ENCODE peak calls at places on chromosomes 2 and 18, in six cellular contexts. One of them, this sample, is unnamed.

GRCh38 chr2:239271471-239272255 is 129.2 kb downstream of the HDAC4 start:
- DNase-seq in H1: no peak
- DNase-seq in heart right ventricle: no peak
- DNase-seq in heart left ventricle: no peak
- DNase-seq in thoracic aorta: no peak
- DNase-seq in right lobe of liver: no peak
- DNase-seq in this sample: peak; percentile 31

GRCh38 chr2:55147531-55147930 is 84.6 kb downstream of the CLHC1 start:
- DNase-seq in heart right ventricle: no peak
- DNase-seq in right lobe of liver: no peak
- DNase-seq in thoracic aorta: no peak
- DNase-seq in H1: no peak
- DNase-seq in heart left ventricle: no peak
- DNase-seq in this sample: no peak

GRCh38 chr18:77862358-77862757 is 612.7 kb downstream of the GALR1 start:
- DNase-seq in H1: no peak
- DNase-seq in right lobe of liver: no peak
- DNase-seq in thoracic aorta: no peak
- DNase-seq in heart right ventricle: no peak
- DNase-seq in heart left ventricle: no peak
- DNase-seq in this sample: no peak

GRCh38 chr2:189092936-189093335 is 86.6 kb downstream of the COL5A2 start:
- DNase-seq in heart left ventricle: no peak
- DNase-seq in heart right ventricle: no peak
- DNase-seq in right lobe of liver: no peak
- DNase-seq in thoracic aorta: peak; percentile 10
- DNase-seq in H1: no peak
- DNase-seq in this sample: peak; percentile 64

GRCh38 chr2:176637497-176638166 is 368.4 kb downstream of the MTX2 start:
- DNase-seq in H1: no peak
- DNase-seq in heart left ventricle: peak; percentile 72
- DNase-seq in thoracic aorta: no peak
- DNase-seq in right lobe of liver: no peak
- DNase-seq in heart right ventricle: peak; percentile 34
- DNase-seq in this sample: peak; percentile 93

GRCh38 chr2:224284134-224284946 is 117.6 kb downstream of the FAM124B start:
- DNase-seq in right lobe of liver: no peak
- DNase-seq in H1: no peak
- DNase-seq in heart right ventricle: no peak
- DNase-seq in thoracic aorta: no peak
- DNase-seq in heart left ventricle: no peak
- DNase-seq in this sample: no peak

GRCh38 chr2:201733544-201733943 is 35.1 kb upstream of the MPP4 start:
- DNase-seq in H1: no peak
- DNase-seq in heart left ventricle: no peak
- DNase-seq in right lobe of liver: no peak
- DNase-seq in thoracic aorta: no peak
- DNase-seq in heart right ventricle: no peak
- DNase-seq in this sample: no peak

GRCh38 chr18:76953186-76953982 is 131.0 kb downstream of the ZNF236 start:
- DNase-seq in thoracic aorta: no peak
- DNase-seq in H1: no peak
- DNase-seq in right lobe of liver: peak; percentile 95
- DNase-seq in heart right ventricle: peak; percentile 75
- DNase-seq in heart left ventricle: peak; percentile 80
- DNase-seq in this sample: peak; percentile 36

GRCh38 chr2:224764565-224765236 is 48.5 kb upstream of the CCDC195 start:
- DNase-seq in heart left ventricle: no peak
- DNase-seq in thoracic aorta: no peak
- DNase-seq in heart right ventricle: no peak
- DNase-seq in H1: no peak
- DNase-seq in right lobe of liver: no peak
- DNase-seq in this sample: peak; percentile 42

GRCh38 chr2:157895531-157895930 is 19.4 kb upstream of the ACVR1 start:
- DNase-seq in H1: no peak
- DNase-seq in heart right ventricle: no peak
- DNase-seq in thoracic aorta: no peak
- DNase-seq in right lobe of liver: no peak
- DNase-seq in heart left ventricle: no peak
- DNase-seq in this sample: no peak

GRCh38 chr2:104444392-104444791 is 409.5 kb upstream of the POU3F3 start:
- DNase-seq in heart right ventricle: no peak
- DNase-seq in heart left ventricle: no peak
- DNase-seq in thoracic aorta: no peak
- DNase-seq in H1: no peak
- DNase-seq in right lobe of liver: no peak
- DNase-seq in this sample: peak; percentile 71

GRCh38 chr2:166091439-166091838 is 36.4 kb downstream of the SCN1A start:
- DNase-seq in thoracic aorta: no peak
- DNase-seq in heart left ventricle: no peak
- DNase-seq in heart right ventricle: no peak
- DNase-seq in H1: no peak
- DNase-seq in right lobe of liver: no peak
- DNase-seq in this sample: no peak

GRCh38 chr18:63073481-63073880 is 246.1 kb downstream of the BCL2 start:
- DNase-seq in right lobe of liver: no peak
- DNase-seq in thoracic aorta: no peak
- DNase-seq in heart left ventricle: no peak
- DNase-seq in H1: no peak
- DNase-seq in heart right ventricle: no peak
- DNase-seq in this sample: no peak

GRCh38 chr2:103788875-103789715 is 1027.3 kb downstream of the TMEM182 start:
- DNase-seq in heart right ventricle: peak; percentile 12
- DNase-seq in right lobe of liver: peak; percentile 82
- DNase-seq in heart left ventricle: no peak
- DNase-seq in H1: no peak
- DNase-seq in thoracic aorta: no peak
- DNase-seq in this sample: no peak

GRCh38 chr2:153287109-153287801 is 191.3 kb downstream of the RPRM start:
- DNase-seq in right lobe of liver: no peak
- DNase-seq in heart left ventricle: no peak
- DNase-seq in H1: peak; percentile 66
- DNase-seq in heart right ventricle: no peak
- DNase-seq in thoracic aorta: no peak
- DNase-seq in this sample: no peak

GRCh38 chr2:92073815-92074548 is 2797.2 kb upstream of the TEKT4 start:
- DNase-seq in H1: no peak
- DNase-seq in heart right ventricle: no peak
- DNase-seq in thoracic aorta: no peak
- DNase-seq in heart left ventricle: no peak
- DNase-seq in right lobe of liver: peak; percentile 24
- DNase-seq in this sample: no peak

GRCh38 chr2:179180242-179180641 is 84.4 kb downstream of the SESTD1 start:
- DNase-seq in right lobe of liver: no peak
- DNase-seq in heart right ventricle: no peak
- DNase-seq in heart left ventricle: no peak
- DNase-seq in thoracic aorta: no peak
- DNase-seq in H1: no peak
- DNase-seq in this sample: no peak

GRCh38 chr18:50327983-50328382 is 40.5 kb upstream of the CXXC1 start:
- DNase-seq in right lobe of liver: no peak
- DNase-seq in heart right ventricle: no peak
- DNase-seq in thoracic aorta: no peak
- DNase-seq in H1: no peak
- DNase-seq in heart left ventricle: no peak
- DNase-seq in this sample: no peak

GRCh38 chr2:128473175-128474013 is 154.7 kb upstream of the HS6ST1 start:
- DNase-seq in H1: no peak
- DNase-seq in right lobe of liver: peak; percentile 39
- DNase-seq in heart left ventricle: no peak
- DNase-seq in thoracic aorta: no peak
- DNase-seq in heart right ventricle: no peak
- DNase-seq in this sample: peak; percentile 86

GRCh38 chr2:235940330-235940729 is 227.9 kb downstream of the GBX2 start:
- DNase-seq in heart right ventricle: peak; percentile 26
- DNase-seq in heart left ventricle: peak; percentile 74
- DNase-seq in thoracic aorta: no peak
- DNase-seq in right lobe of liver: no peak
- DNase-seq in H1: no peak
- DNase-seq in this sample: peak; percentile 97

GRCh38 chr2:20457027-20457426 is 10.2 kb downstream of the RHOB start:
- DNase-seq in heart right ventricle: no peak
- DNase-seq in right lobe of liver: no peak
- DNase-seq in thoracic aorta: no peak
- DNase-seq in heart left ventricle: no peak
- DNase-seq in H1: no peak
- DNase-seq in this sample: no peak

GRCh38 chr2:222568866-222569265 is 87.0 kb downstream of the FARSB start:
- DNase-seq in H1: no peak
- DNase-seq in thoracic aorta: no peak
- DNase-seq in heart left ventricle: no peak
- DNase-seq in right lobe of liver: no peak
- DNase-seq in heart right ventricle: no peak
- DNase-seq in this sample: no peak

GRCh38 chr2:200765995-200766660 is 45.6 kb upstream of the BZW1 start:
- DNase-seq in heart right ventricle: no peak
- DNase-seq in heart left ventricle: no peak
- DNase-seq in right lobe of liver: no peak
- DNase-seq in H1: no peak
- DNase-seq in thoracic aorta: no peak
- DNase-seq in this sample: no peak

GRCh38 chr2:10592652-10593051 is 97.1 kb downstream of the NOL10 start:
- DNase-seq in thoracic aorta: no peak
- DNase-seq in H1: no peak
- DNase-seq in heart left ventricle: no peak
- DNase-seq in right lobe of liver: no peak
- DNase-seq in heart right ventricle: no peak
- DNase-seq in this sample: no peak

GRCh38 chr2:30235859-30236535 is 4.7 kb downstream of the LBH start:
- DNase-seq in heart left ventricle: no peak
- DNase-seq in H1: no peak
- DNase-seq in heart right ventricle: no peak
- DNase-seq in thoracic aorta: no peak
- DNase-seq in right lobe of liver: peak; percentile 20
- DNase-seq in this sample: no peak

GRCh38 chr2:112920923-112921532 is 10.1 kb downstream of the IL37 start:
- DNase-seq in heart left ventricle: no peak
- DNase-seq in right lobe of liver: no peak
- DNase-seq in thoracic aorta: no peak
- DNase-seq in H1: no peak
- DNase-seq in heart right ventricle: no peak
- DNase-seq in this sample: no peak

GRCh38 chr2:5974477-5974876 is 282.3 kb downstream of the SOX11 start:
- DNase-seq in right lobe of liver: no peak
- DNase-seq in heart right ventricle: no peak
- DNase-seq in H1: no peak
- DNase-seq in thoracic aorta: no peak
- DNase-seq in heart left ventricle: no peak
- DNase-seq in this sample: no peak

GRCh38 chr2:74596584-74596983 is 42.1 kb downstream of the DOK1 start:
- DNase-seq in H1: no peak
- DNase-seq in heart left ventricle: no peak
- DNase-seq in right lobe of liver: no peak
- DNase-seq in heart right ventricle: no peak
- DNase-seq in thoracic aorta: no peak
- DNase-seq in this sample: no peak

GRCh38 chr2:240893363-240893828 is 2.6 kb downstream of the MAB21L4 start:
- DNase-seq in right lobe of liver: no peak
- DNase-seq in heart left ventricle: no peak
- DNase-seq in thoracic aorta: no peak
- DNase-seq in heart right ventricle: no peak
- DNase-seq in H1: no peak
- DNase-seq in this sample: peak; percentile 97

GRCh38 chr2:182916417-182916816 is 50.0 kb upstream of the FRZB start:
- DNase-seq in right lobe of liver: no peak
- DNase-seq in heart right ventricle: no peak
- DNase-seq in heart left ventricle: no peak
- DNase-seq in thoracic aorta: no peak
- DNase-seq in H1: no peak
- DNase-seq in this sample: no peak
- H3K4me3 ChIP-seq in right lobe of liver: no peak overlapping the region
- H3K4me3 ChIP-seq in heart right ventricle: no peak overlapping the region
- H3K4me3 ChIP-seq in heart left ventricle: no peak overlapping the region
- H3K4me3 ChIP-seq in thoracic aorta: no peak overlapping the region
- H3K4me3 ChIP-seq in H1: no peak overlapping the region
- H3K4me3 ChIP-seq in this sample: no peak overlapping the region

GRCh38 chr2:68230246-68231060 is 21.9 kb downstream of the PPP3R1 start:
- DNase-seq in H1: no peak
- DNase-seq in thoracic aorta: no peak
- DNase-seq in right lobe of liver: no peak
- DNase-seq in heart right ventricle: no peak
- DNase-seq in heart left ventricle: no peak
- DNase-seq in this sample: no peak
- H3K27ac ChIP-seq in H1: no peak overlapping the region
- H3K27ac ChIP-seq in thoracic aorta: no peak overlapping the region
- H3K27ac ChIP-seq in right lobe of liver: no peak overlapping the region
- H3K27ac ChIP-seq in heart right ventricle: peak overlapping the region; percentile 68
- H3K27ac ChIP-seq in heart left ventricle: peak overlapping the region; percentile 43
- H3K27ac ChIP-seq in this sample: peak overlapping the region; percentile 47

DNA sequence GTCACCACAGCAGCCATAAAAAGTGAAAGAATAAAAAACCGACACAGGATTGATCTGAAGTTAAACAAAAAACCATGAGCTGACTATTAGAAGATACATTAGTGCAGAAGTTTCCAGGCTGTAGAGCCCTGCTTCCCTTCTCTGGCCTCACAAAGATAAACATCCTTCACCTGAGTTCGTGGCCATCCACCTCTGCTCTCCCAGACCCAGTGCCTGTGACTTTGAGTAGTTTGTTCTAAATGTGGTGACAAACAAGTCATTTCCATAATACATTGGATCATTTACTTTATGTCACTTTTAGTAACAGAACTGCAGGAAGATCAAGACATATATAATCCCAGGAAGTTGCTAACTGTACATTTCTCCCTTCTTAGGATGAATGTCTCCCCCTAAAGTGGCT is 241.9 kb upstream of the MAP2 start:
- DNase-seq in right lobe of liver: no peak
- DNase-seq in heart left ventricle: no peak
- DNase-seq in H1: no peak
- DNase-seq in thoracic aorta: no peak
- DNase-seq in heart right ventricle: no peak
- DNase-seq in this sample: peak; percentile 8
- H3K4me1 ChIP-seq in right lobe of liver: no peaks in the 10 kb centered on the region
- H3K4me1 ChIP-seq in heart left ventricle: no peaks in the 10 kb centered on the region
- H3K4me1 ChIP-seq in H1: no peaks in the 10 kb centered on the region
- H3K4me1 ChIP-seq in thoracic aorta: no peaks in the 10 kb centered on the region
- H3K4me1 ChIP-seq in heart right ventricle: no peaks in the 10 kb centered on the region
- H3K4me1 ChIP-seq in this sample: no peaks in the 10 kb centered on the region

DNA sequence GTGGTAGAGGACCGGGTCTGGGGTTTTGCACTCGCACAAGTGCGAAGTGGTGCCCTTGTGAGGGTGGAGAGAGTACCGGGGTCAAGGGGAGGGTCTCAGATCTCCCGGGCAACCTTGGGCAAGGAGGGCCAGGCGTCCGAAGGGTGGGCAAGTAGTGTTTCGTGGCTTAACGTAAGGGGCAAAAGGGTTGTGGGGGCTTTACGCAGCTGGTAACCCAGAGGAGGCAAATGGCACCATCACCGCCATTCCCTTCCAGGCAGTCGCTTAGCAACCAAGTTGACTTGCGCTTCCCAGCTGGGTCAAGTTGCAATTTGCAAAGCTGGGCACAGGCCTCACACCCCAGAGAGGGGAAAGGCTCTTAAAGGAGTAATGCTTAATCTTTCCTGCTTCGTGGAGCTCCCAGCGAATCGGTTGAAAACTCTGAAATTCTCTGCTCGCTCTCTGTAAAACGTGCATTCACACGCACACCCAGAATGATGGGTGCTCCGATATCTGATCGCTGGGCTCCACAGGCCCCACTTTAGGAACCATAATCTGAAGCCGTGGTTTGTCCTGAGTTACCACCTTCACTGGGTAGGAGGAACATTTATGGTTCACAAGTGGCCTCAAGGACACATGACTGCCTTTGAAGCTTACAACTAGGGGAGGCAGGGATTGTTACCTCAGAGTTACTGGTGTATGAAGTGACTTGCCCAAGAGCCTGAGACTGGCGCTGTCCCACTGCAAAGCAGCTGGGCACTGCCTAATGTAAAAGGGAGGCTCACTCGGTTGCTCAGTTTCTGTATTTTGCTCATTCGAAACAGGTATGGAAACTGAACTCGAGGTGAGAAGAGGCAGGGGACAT is 127.9 kb downstream of the UXS1 start:
- DNase-seq in heart left ventricle: no peak
- DNase-seq in H1: no peak
- DNase-seq in heart right ventricle: no peak
- DNase-seq in right lobe of liver: no peak
- DNase-seq in thoracic aorta: no peak
- DNase-seq in this sample: no peak
- H3K4me3 ChIP-seq in heart left ventricle: peak overlapping the region; percentile 44
- H3K4me3 ChIP-seq in H1: peak overlapping the region; percentile 37
- H3K4me3 ChIP-seq in heart right ventricle: peak overlapping the region; percentile 52
- H3K4me3 ChIP-seq in right lobe of liver: no peak overlapping the region
- H3K4me3 ChIP-seq in thoracic aorta: peak overlapping the region; percentile 78
- H3K4me3 ChIP-seq in this sample: peak overlapping the region; percentile 47